ENCODE peak calls at places on chromosomes 3 and 15, in five cellular contexts. One of them, this sample, is unnamed. For H3K4me1, the result is how much of the 10 kb centered on the place peaks cover.

GRCh38 chr3:156819842-156820686 is 6.1 kb upstream of the LEKR1 start:
- DNase-seq in mesendoderm: no peak
- DNase-seq in A673: peak
- DNase-seq in tibial nerve: no peak
- DNase-seq in Caco-2: no peak
- DNase-seq in this sample: no peak

GRCh38 chr3:106552401-106553043 is 683.7 kb upstream of the CBLB start:
- DNase-seq in mesendoderm: peak
- DNase-seq in Caco-2: no peak
- DNase-seq in tibial nerve: no peak
- DNase-seq in A673: no peak
- DNase-seq in this sample: no peak

GRCh38 chr3:150447631-150448465 is 39.8 kb downstream of the TSC22D2 start:
- DNase-seq in tibial nerve: no peak
- DNase-seq in A673: no peak
- DNase-seq in Caco-2: no peak
- DNase-seq in mesendoderm: peak
- DNase-seq in this sample: no peak

GRCh38 chr3:8525893-8526292 is 24.3 kb downstream of the LMCD1 start:
- DNase-seq in tibial nerve: no peak
- DNase-seq in mesendoderm: no peak
- DNase-seq in Caco-2: no peak
- DNase-seq in A673: no peak
- DNase-seq in this sample: no peak

GRCh38 chr3:184345678-184346144 is 8.3 kb downstream of the FAM131A start:
- DNase-seq in A673: peak
- DNase-seq in mesendoderm: peak
- DNase-seq in tibial nerve: no peak
- DNase-seq in Caco-2: peak
- DNase-seq in this sample: peak

GRCh38 chr3:43030162-43030935 is 51.2 kb downstream of the GASK1A start:
- DNase-seq in mesendoderm: no peak
- DNase-seq in tibial nerve: no peak
- DNase-seq in A673: no peak
- DNase-seq in Caco-2: no peak
- DNase-seq in this sample: no peak

GRCh38 chr3:123276346-123276745 is 74.6 kb downstream of the SEC22A start:
- DNase-seq in Caco-2: no peak
- DNase-seq in tibial nerve: no peak
- DNase-seq in mesendoderm: no peak
- DNase-seq in A673: no peak
- DNase-seq in this sample: no peak

GRCh38 chr15:97866994-97867393 is 93.5 kb upstream of the ARRDC4 start:
- DNase-seq in mesendoderm: no peak
- DNase-seq in Caco-2: no peak
- DNase-seq in A673: no peak
- DNase-seq in tibial nerve: no peak
- DNase-seq in this sample: no peak

GRCh38 chr3:32246079-32246675 is 7.7 kb downstream of the CMTM8 start:
- DNase-seq in Caco-2: no peak
- DNase-seq in A673: no peak
- DNase-seq in tibial nerve: no peak
- DNase-seq in mesendoderm: peak
- DNase-seq in this sample: no peak

GRCh38 chr3:170690133-170690981 is 104.5 kb upstream of the SLC7A14 start:
- DNase-seq in A673: peak
- DNase-seq in tibial nerve: peak
- DNase-seq in mesendoderm: peak
- DNase-seq in Caco-2: peak
- DNase-seq in this sample: peak

GRCh38 chr3:53170325-53171108 is 9.5 kb downstream of the PRKCD start:
- DNase-seq in tibial nerve: no peak
- DNase-seq in mesendoderm: no peak
- DNase-seq in A673: no peak
- DNase-seq in Caco-2: no peak
- DNase-seq in this sample: no peak

GRCh38 chr15:63884953-63885352 is 51.2 kb upstream of the HERC1 start:
- DNase-seq in tibial nerve: no peak
- DNase-seq in mesendoderm: no peak
- DNase-seq in A673: no peak
- DNase-seq in Caco-2: no peak
- DNase-seq in this sample: no peak

GRCh38 chr3:5769825-5770224 is 582.3 kb downstream of the EDEM1 start:
- DNase-seq in A673: no peak
- DNase-seq in mesendoderm: peak
- DNase-seq in Caco-2: no peak
- DNase-seq in tibial nerve: no peak
- DNase-seq in this sample: no peak

GRCh38 chr3:64224826-64225606 is at the start of gene PRICKLE2:
- DNase-seq in tibial nerve: peak
- DNase-seq in Caco-2: no peak
- DNase-seq in A673: peak
- DNase-seq in mesendoderm: peak
- DNase-seq in this sample: peak

GRCh38 chr3:11380314-11380713 is 108.1 kb downstream of the ATG7 start:
- DNase-seq in A673: no peak
- DNase-seq in mesendoderm: peak
- DNase-seq in tibial nerve: no peak
- DNase-seq in Caco-2: peak
- DNase-seq in this sample: no peak

GRCh38 chr3:39550343-39550742 is 82.9 kb downstream of the MOBP start:
- DNase-seq in mesendoderm: no peak
- DNase-seq in A673: no peak
- DNase-seq in tibial nerve: no peak
- DNase-seq in Caco-2: no peak
- DNase-seq in this sample: no peak

GRCh38 chr3:197874653-197875052 is 75.3 kb upstream of the RPL35A start:
- DNase-seq in Caco-2: no peak
- DNase-seq in A673: no peak
- DNase-seq in mesendoderm: no peak
- DNase-seq in tibial nerve: no peak
- DNase-seq in this sample: no peak

GRCh38 chr3:58621086-58621830 is 44.1 kb upstream of the FAM107A start:
- DNase-seq in mesendoderm: no peak
- DNase-seq in Caco-2: no peak
- DNase-seq in A673: no peak
- DNase-seq in tibial nerve: no peak
- DNase-seq in this sample: no peak

GRCh38 chr3:8540456-8540855 is 38.8 kb downstream of the LMCD1 start:
- DNase-seq in A673: no peak
- DNase-seq in mesendoderm: peak
- DNase-seq in tibial nerve: no peak
- DNase-seq in Caco-2: no peak
- DNase-seq in this sample: no peak

GRCh38 chr3:180135101-180135500 is 98.4 kb upstream of the PEX5L start:
- DNase-seq in A673: no peak
- DNase-seq in mesendoderm: peak
- DNase-seq in tibial nerve: no peak
- DNase-seq in Caco-2: no peak
- DNase-seq in this sample: no peak

GRCh38 chr3:125317761-125318496 is 57.2 kb downstream of the ZNF148 start:
- DNase-seq in A673: peak
- DNase-seq in tibial nerve: no peak
- DNase-seq in mesendoderm: no peak
- DNase-seq in Caco-2: no peak
- DNase-seq in this sample: no peak

GRCh38 chr3:99505200-99505599 is 133.2 kb upstream of the COL8A1 start:
- DNase-seq in A673: no peak
- DNase-seq in Caco-2: no peak
- DNase-seq in tibial nerve: no peak
- DNase-seq in mesendoderm: no peak
- DNase-seq in this sample: no peak

GRCh38 chr3:124281453-124282316 is 289.8 kb upstream of the ROPN1 start:
- DNase-seq in Caco-2: peak
- DNase-seq in tibial nerve: no peak
- DNase-seq in mesendoderm: peak
- DNase-seq in A673: peak
- DNase-seq in this sample: no peak

GRCh38 chr3:17761563-17761962 is 19.1 kb upstream of the TBC1D5 start:
- DNase-seq in mesendoderm: no peak
- DNase-seq in Caco-2: no peak
- DNase-seq in A673: no peak
- DNase-seq in tibial nerve: no peak
- DNase-seq in this sample: no peak

GRCh38 chr3:191328963-191329653 is at the start of gene CCDC50:
- DNase-seq in Caco-2: peak
- DNase-seq in A673: peak
- DNase-seq in tibial nerve: peak
- DNase-seq in mesendoderm: peak
- DNase-seq in this sample: peak

GRCh38 chr3:88195951-88196434 is 46.2 kb downstream of the C3orf38 start:
- DNase-seq in mesendoderm: peak
- DNase-seq in A673: no peak
- DNase-seq in tibial nerve: no peak
- DNase-seq in Caco-2: no peak
- DNase-seq in this sample: no peak

GRCh38 chr3:69770219-69770618 is 31.0 kb downstream of the MITF start:
- DNase-seq in A673: no peak
- DNase-seq in mesendoderm: peak
- DNase-seq in tibial nerve: no peak
- DNase-seq in Caco-2: peak
- DNase-seq in this sample: no peak

GRCh38 chr15:67033012-67033411 is 32.4 kb upstream of the SMAD3 start:
- DNase-seq in A673: no peak
- DNase-seq in tibial nerve: no peak
- DNase-seq in mesendoderm: peak
- DNase-seq in Caco-2: no peak
- DNase-seq in this sample: no peak

GRCh38 chr3:82044918-82045715 is 283.7 kb upstream of the GBE1 start:
- DNase-seq in tibial nerve: no peak
- DNase-seq in A673: peak
- DNase-seq in mesendoderm: no peak
- DNase-seq in Caco-2: no peak
- DNase-seq in this sample: no peak

GRCh38 chr3:118573922-118574321 is 460.7 kb downstream of the IGSF11 start:
- DNase-seq in Caco-2: no peak
- DNase-seq in mesendoderm: no peak
- DNase-seq in tibial nerve: no peak
- DNase-seq in A673: peak
- DNase-seq in this sample: no peak

GRCh38 chr3:192851821-192852352 is 65.8 kb downstream of the MB21D2 start:
- DNase-seq in mesendoderm: no peak
- DNase-seq in Caco-2: peak
- DNase-seq in tibial nerve: no peak
- DNase-seq in A673: peak
- DNase-seq in this sample: peak

GRCh38 chr15:38176155-38176554 is 76.5 kb upstream of the SPRED1 start:
- DNase-seq in A673: peak
- DNase-seq in mesendoderm: no peak
- DNase-seq in Caco-2: no peak
- DNase-seq in tibial nerve: no peak
- DNase-seq in this sample: no peak

GRCh38 chr3:41450416-41451231 is 251.3 kb downstream of the CTNNB1 start:
- DNase-seq in A673: no peak
- DNase-seq in tibial nerve: no peak
- DNase-seq in Caco-2: peak
- DNase-seq in mesendoderm: peak
- DNase-seq in this sample: no peak

GRCh38 chr3:37768107-37768809 is 93.4 kb upstream of the CTDSPL start:
- DNase-seq in Caco-2: peak
- DNase-seq in mesendoderm: peak
- DNase-seq in tibial nerve: no peak
- DNase-seq in A673: peak
- DNase-seq in this sample: no peak

GRCh38 chr3:37773471-37773870 is 88.2 kb upstream of the CTDSPL start:
- DNase-seq in Caco-2: no peak
- DNase-seq in A673: no peak
- DNase-seq in tibial nerve: no peak
- DNase-seq in mesendoderm: no peak
- DNase-seq in this sample: no peak

GRCh38 chr3:37770938-37771918 is 90.5 kb upstream of the CTDSPL start:
- DNase-seq in Caco-2: no peak
- DNase-seq in tibial nerve: no peak
- DNase-seq in A673: no peak
- DNase-seq in mesendoderm: no peak
- DNase-seq in this sample: no peak

GRCh38 chr3:37772773-37773291 is 88.8 kb upstream of the CTDSPL start:
- DNase-seq in mesendoderm: peak
- DNase-seq in Caco-2: no peak
- DNase-seq in A673: no peak
- DNase-seq in tibial nerve: no peak
- DNase-seq in this sample: no peak

GRCh38 chr3:37770336-37770735 is 91.3 kb upstream of the CTDSPL start:
- DNase-seq in Caco-2: no peak
- DNase-seq in A673: no peak
- DNase-seq in mesendoderm: peak
- DNase-seq in tibial nerve: no peak
- DNase-seq in this sample: no peak
- H3K4me1 ChIP-seq in Caco-2: under half
- H3K4me1 ChIP-seq in A673: under half
- H3K4me1 ChIP-seq in mesendoderm: under half
- H3K4me1 ChIP-seq in tibial nerve: under half
- H3K4me1 ChIP-seq in this sample: under half

GRCh38 chr3:48469046-48469915 is 22.7 kb downstream of the ATRIP start:
- DNase-seq in Caco-2: no peak
- DNase-seq in tibial nerve: no peak
- DNase-seq in A673: no peak
- DNase-seq in mesendoderm: no peak
- DNase-seq in this sample: no peak
- H3K4me1 ChIP-seq in Caco-2: under half
- H3K4me1 ChIP-seq in tibial nerve: half or more
- H3K4me1 ChIP-seq in A673: under half
- H3K4me1 ChIP-seq in mesendoderm: under half
- H3K4me1 ChIP-seq in this sample: under half

GRCh38 chr3:147390589-147391569 is 15.5 kb downstream of the ZIC4 start:
- DNase-seq in mesendoderm: no peak
- DNase-seq in A673: no peak
- DNase-seq in tibial nerve: no peak
- DNase-seq in Caco-2: no peak
- DNase-seq in this sample: no peak
- H3K4me1 ChIP-seq in mesendoderm: under half
- H3K4me1 ChIP-seq in A673: under half
- H3K4me1 ChIP-seq in tibial nerve: under half
- H3K4me1 ChIP-seq in Caco-2: under half
- H3K4me1 ChIP-seq in this sample: under half

GRCh38 chr15:80754005-80754404 is 25.2 kb upstream of the CEMIP start:
- DNase-seq in mesendoderm: no peak
- DNase-seq in Caco-2: no peak
- DNase-seq in tibial nerve: no peak
- DNase-seq in A673: no peak
- DNase-seq in this sample: no peak
- H3K4me1 ChIP-seq in mesendoderm: under half
- H3K4me1 ChIP-seq in Caco-2: under half
- H3K4me1 ChIP-seq in tibial nerve: under half
- H3K4me1 ChIP-seq in A673: under half
- H3K4me1 ChIP-seq in this sample: under half

GRCh38 chr15:52714968-52715367 is 35.8 kb upstream of the ATOSA start:
- DNase-seq in Caco-2: no peak
- DNase-seq in tibial nerve: no peak
- DNase-seq in A673: no peak
- DNase-seq in mesendoderm: no peak
- DNase-seq in this sample: no peak
- H3K4me1 ChIP-seq in Caco-2: under half
- H3K4me1 ChIP-seq in tibial nerve: under half
- H3K4me1 ChIP-seq in A673: under half
- H3K4me1 ChIP-seq in mesendoderm: under half
- H3K4me1 ChIP-seq in this sample: under half

GRCh38 chr3:65605876-65606432 is 432.8 kb downstream of the MAGI1 start:
- DNase-seq in A673: no peak
- DNase-seq in tibial nerve: no peak
- DNase-seq in mesendoderm: no peak
- DNase-seq in Caco-2: no peak
- DNase-seq in this sample: no peak
- H3K4me1 ChIP-seq in A673: under half
- H3K4me1 ChIP-seq in tibial nerve: under half
- H3K4me1 ChIP-seq in mesendoderm: under half
- H3K4me1 ChIP-seq in Caco-2: under half
- H3K4me1 ChIP-seq in this sample: under half